ENCODE peak calls at places on chromosomes 7 and 10, in five cellular contexts. Z, E, J, A and U are unnamed samples.

GRCh38 chr7:158655931-158656441 is 48.6 kb downstream of the NCAPG2 start:
- DNase-seq in A (no peak), Z (peak), E (no peak), J (no peak), U (no peak)

GRCh38 chr10:24901686-24902399 is 50.6 kb downstream of the PRTFDC1 start:
- DNase-seq in E (no peak), A (peak), J (peak), Z (peak), U (peak)

GRCh38 chr10:86824151-86824550 is 67.7 kb downstream of the BMPR1A start:
- DNase-seq in J (no peak), A (no peak), Z (no peak), E (no peak), U (no peak)

GRCh38 chr7:1961776-1962276 is 270.9 kb downstream of the MAD1L1 start:
- DNase-seq in A (peak), E (no peak), J (peak), Z (peak), U (no peak)

GRCh38 chr7:37494940-37495339 is 46.3 kb upstream of the ELMO1 start:
- DNase-seq in Z (no peak), A (no peak), J (no peak), E (no peak), U (no peak)

GRCh38 chr7:5218564-5219360 is 28.7 kb downstream of the WIPI2 start:
- DNase-seq in J (peak), Z (no peak), A (no peak), E (no peak), U (no peak)

GRCh38 chr7:103795787-103796186 is 193.7 kb downstream of the RELN start:
- DNase-seq in A (no peak), Z (no peak), E (no peak), J (no peak), U (no peak)

GRCh38 chr7:150939052-150939810 is 38.9 kb downstream of the KCNH2 start:
- DNase-seq in E (peak), A (no peak), Z (no peak), J (no peak), U (no peak)

GRCh38 chr10:62185914-62186692 is 82.5 kb downstream of the RTKN2 start:
- DNase-seq in Z (peak), J (no peak), E (no peak), A (no peak), U (no peak)

GRCh38 chr7:23664122-23664521 is 15.9 kb upstream of the FAM221A start:
- DNase-seq in J (no peak), Z (no peak), E (no peak), A (no peak), U (no peak)

GRCh38 chr10:120131183-120131582 is 238.7 kb downstream of the SEC23IP start:
- DNase-seq in A (no peak), J (peak), Z (peak), E (no peak), U (no peak)

GRCh38 chr10:130804778-130805634 is 506.5 kb downstream of the TCERG1L start:
- DNase-seq in E (no peak), J (no peak), Z (no peak), A (no peak), U (no peak)

GRCh38 chr10:69344591-69345244 is 66.4 kb downstream of the HK1 start:
- DNase-seq in Z (peak), J (no peak), E (no peak), A (no peak), U (no peak)

GRCh38 chr10:96767611-96768010 is 47.3 kb upstream of the PIK3AP1 start:
- DNase-seq in E (no peak), A (peak), Z (no peak), J (peak), U (no peak)

DNA sequence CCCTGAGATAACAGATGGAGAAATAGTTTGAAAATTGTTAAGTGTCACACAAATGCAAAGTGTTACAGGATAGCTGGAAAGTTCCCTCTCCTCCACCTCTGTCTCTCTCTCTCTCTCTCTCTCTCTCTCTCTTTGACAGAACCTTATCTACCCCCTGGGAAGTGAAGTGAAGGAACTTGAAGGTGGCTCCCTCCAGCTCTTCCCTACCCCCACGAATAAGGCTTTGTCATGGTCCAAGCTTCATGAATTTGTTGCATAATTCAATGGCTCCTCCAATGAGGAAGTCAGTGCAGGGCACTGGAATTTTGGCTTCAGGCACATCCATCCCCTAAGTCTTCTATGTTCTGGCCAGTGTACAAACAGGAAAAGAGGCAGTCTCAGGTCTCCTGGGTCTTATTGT is 66.4 kb downstream of the CDHR3 start:
- DNase-seq in A (no peak), J (no peak), Z (no peak), E (no peak), U (no peak)
- TF ChIP-seq CTCF in A (no peak), J (no peak), Z (no peak), E (no peak), U (no peak)

GRCh38 chr7:143882611-143883078 is 19.3 kb downstream of the TCAF1 start:
- DNase-seq in Z (no peak), E (peak), A (no peak), J (peak), U (peak)

GRCh38 chr7:143884276-143884977 is 17.5 kb downstream of the TCAF1 start:
- DNase-seq in E (no peak), J (no peak), Z (no peak), A (no peak), U (no peak)

GRCh38 chr7:143885951-143886350 is 16.0 kb downstream of the TCAF1 start:
- DNase-seq in Z (no peak), A (no peak), E (no peak), J (no peak), U (no peak)

GRCh38 chr7:143887078-143887477 is 14.9 kb downstream of the TCAF1 start:
- DNase-seq in A (no peak), J (no peak), Z (no peak), E (no peak), U (no peak)

DNA sequence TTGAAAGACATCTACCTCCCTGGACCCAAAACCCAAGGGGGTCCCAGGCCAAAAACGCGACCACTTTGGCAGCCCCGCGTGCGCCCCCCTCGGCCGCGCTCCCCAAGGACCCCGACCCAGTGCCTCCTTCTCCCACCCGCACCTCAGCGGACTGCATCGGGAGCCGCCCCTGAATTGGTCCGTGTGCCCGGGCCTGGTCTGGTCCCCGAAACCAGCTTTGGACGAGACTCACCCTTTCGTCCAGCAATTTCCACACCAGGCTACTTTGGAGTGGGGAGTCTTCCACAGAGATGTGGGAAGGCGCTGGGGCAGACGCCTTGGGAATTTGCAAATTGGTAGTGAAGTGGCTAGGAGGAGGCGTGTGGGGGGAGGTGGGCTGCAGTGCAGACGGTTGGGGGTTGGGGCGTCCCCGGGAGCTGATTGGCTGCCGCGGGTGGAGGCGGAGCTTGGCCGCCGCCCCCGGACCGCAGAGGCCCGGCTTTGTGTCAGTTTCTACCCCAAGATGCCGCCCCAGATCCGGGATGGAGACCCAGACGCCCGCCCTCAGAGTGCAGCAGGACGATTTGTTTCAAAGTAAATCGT is 16.9 kb downstream of the TCAF1 start:
- DNase-seq in Z (peak), J (peak), A (no peak), E (peak), U (peak)
- TF ChIP-seq CTCF in Z (no peak), J (no peak), A (no peak), E (no peak), U (peak)

DNA sequence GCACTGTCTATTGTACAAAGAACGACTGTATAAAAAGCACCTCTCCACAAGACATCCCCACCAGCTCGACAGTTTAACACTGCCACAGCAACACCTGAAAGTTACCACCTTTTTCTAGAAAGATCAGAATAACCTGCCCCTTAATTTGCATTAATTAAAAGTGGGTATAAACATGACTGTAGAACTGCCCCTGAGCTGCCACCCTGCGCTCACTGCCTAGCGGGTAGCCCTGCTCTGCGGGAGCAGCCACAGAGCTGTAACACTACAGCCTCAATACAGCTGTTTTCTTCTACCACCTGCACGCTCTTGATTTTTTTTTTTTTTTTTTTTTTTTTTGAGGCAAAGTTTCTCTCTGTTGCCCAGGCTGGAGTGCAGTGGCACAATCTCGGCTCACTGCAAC is 140.9 kb downstream of the PARD3 start:
- DNase-seq in A (no peak), E (no peak), Z (no peak), J (no peak), U (no peak)
- TF ChIP-seq CTCF in A (no peak), E (no peak), Z (no peak), J (no peak), U (no peak)

DNA sequence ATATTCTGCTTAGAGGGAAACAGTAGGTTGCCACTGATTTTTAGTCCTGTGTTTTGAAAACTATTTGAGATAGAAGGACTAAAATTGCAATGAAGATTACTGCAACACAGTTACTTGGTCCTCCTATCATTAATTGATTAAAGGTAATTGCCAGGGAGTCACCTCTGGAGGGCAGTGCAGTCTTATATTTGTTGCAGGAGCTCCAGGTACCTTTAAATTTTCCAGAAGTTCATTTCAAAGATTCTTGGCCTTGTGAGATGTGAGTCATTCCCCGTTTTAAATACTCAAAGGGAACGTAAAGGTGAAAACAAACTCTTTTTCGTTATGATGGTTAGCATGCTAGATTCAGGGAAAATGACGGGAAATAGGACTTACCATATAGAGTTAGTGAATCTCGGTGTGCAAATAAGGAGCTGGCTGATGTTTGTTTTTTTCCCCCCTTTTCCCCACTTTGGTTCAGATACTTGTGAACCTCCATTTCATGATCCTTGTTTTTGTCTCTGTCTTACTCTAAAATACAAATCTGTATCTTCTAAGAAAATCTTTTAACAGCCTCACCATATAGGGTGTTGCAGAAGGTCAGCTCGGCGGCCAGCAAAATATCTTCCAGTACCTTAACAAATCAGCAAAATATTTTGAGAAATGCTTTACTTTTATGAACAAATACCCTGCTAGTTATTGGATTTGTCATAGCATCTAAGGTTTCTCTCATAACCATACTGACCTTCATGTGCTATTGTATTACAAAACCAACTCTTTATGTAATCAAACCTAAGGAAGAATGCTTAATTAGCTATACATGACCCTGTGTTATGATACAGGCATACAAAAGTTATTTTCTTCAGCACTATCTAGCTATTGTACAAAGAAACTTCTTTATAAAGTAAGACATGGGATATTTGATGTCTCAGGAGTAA is 143.0 kb upstream of the HDAC9 start:
- DNase-seq in E (no peak), Z (peak), J (peak), A (peak), U (no peak)
- TF ChIP-seq CTCF in E (peak), Z (peak), J (peak), A (peak), U (peak)

GRCh38 chr10:45561952-45562351 is 110.6 kb downstream of the ZFAND4 start:
- DNase-seq in A (no peak), J (no peak), Z (no peak), E (no peak), U (no peak)

GRCh38 chr10:45569471-45569870 is 103.1 kb downstream of the ZFAND4 start:
- DNase-seq in Z (no peak), E (no peak), J (no peak), A (no peak), U (no peak)

GRCh38 chr10:45566415-45566814 is 106.2 kb downstream of the ZFAND4 start:
- DNase-seq in E (no peak), A (no peak), Z (no peak), J (no peak), U (no peak)

GRCh38 chr10:45560262-45560661 is 112.3 kb downstream of the ZFAND4 start:
- DNase-seq in E (no peak), A (no peak), Z (no peak), J (no peak), U (no peak)

DNA sequence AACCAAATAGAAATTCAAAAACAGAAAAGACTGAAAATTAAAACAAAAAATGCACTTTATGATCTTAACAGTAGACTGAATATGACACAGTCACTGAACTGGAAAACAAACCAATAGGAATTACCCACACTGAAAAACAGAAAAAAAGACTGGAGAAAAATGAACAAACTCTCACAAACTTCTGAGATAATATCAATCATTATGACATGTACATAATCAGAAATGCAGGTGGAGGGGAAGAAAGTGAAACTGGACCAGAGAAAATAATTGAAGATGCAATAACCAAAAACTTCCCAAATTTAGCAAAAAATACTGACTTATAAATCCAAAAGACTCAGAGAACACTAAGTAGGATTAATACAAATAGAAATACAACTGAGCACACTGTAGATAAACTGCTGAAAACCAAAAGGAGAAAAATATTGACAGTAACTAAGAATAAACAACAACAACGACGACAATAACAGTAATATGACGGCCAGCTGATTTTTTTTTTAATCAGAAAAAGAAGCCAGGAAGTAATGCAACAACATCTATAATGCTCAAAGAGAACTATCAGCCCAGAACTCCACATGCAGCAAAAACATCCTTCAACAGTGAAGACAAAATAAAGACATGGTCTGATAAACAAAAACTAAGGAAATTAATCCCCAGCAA is 108.1 kb downstream of the ZFAND4 start:
- DNase-seq in E (no peak), J (no peak), A (no peak), Z (no peak), U (no peak)
- TF ChIP-seq CTCF in E (no peak), J (no peak), A (no peak), Z (no peak), U (no peak)

GRCh38 chr10:102616071-102616770 is 28.1 kb upstream of the TRIM8 start:
- DNase-seq in A (no peak), E (no peak), J (no peak), Z (no peak), U (no peak)

GRCh38 chr10:102614888-102615287 is 29.4 kb upstream of the TRIM8 start:
- DNase-seq in Z (no peak), J (no peak), E (no peak), A (no peak), U (no peak)

GRCh38 chr10:102617041-102617440 is 27.2 kb upstream of the TRIM8 start:
- DNase-seq in J (no peak), A (no peak), Z (no peak), E (no peak), U (no peak)

GRCh38 chr10:102613761-102614160 is 30.5 kb upstream of the TRIM8 start:
- DNase-seq in E (no peak), A (no peak), J (no peak), Z (no peak), U (peak)

GRCh38 chr10:102615361-102615760 is 28.9 kb upstream of the TRIM8 start:
- DNase-seq in Z (peak), E (no peak), A (no peak), J (peak), U (no peak)
- TF ChIP-seq CTCF in Z (peak), E (peak), A (peak), J (peak), U (peak)

GRCh38 chr10:95693331-95693667 is 428 bp downstream of the TCTN3 start:
- DNase-seq in A (no peak), E (no peak), J (no peak), Z (no peak), U (no peak)

GRCh38 chr10:95693668-95694534 is at the start of gene TCTN3:
- DNase-seq in E (peak), J (peak), A (peak), Z (peak), U (peak)

GRCh38 chr10:95683966-95684365 is 9.8 kb downstream of the TCTN3 start:
- DNase-seq in E (no peak), A (no peak), Z (no peak), J (no peak), U (no peak)

DNA sequence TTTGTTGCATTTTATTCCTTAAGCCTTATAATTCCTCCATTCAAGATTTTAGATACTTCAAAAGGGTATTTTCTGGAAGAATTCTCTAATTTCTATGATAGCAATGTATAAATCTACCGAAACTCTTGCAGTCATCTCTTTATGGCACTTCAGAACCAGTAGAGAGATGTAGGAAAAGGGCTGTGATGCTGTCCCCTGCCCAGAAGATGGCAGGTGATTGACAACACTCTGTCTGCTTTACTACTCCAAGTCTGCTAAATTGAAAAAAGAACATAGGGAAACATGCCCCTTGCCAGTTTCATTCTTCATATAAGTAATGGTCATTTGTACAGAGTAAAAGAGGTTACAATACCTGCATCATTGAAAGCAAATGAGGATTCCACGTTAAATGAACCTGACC is 5.1 kb downstream of the TCTN3 start:
- DNase-seq in J (no peak), E (no peak), Z (no peak), A (no peak), U (no peak)
- TF ChIP-seq CTCF in J (no peak), E (no peak), Z (no peak), A (peak), U (no peak)

GRCh38 chr10:28207799-28208198 is 95.1 kb downstream of the MPP7 start:
- DNase-seq in A (no peak), J (no peak), E (no peak), Z (no peak), U (no peak)
- TF ChIP-seq CTCF in A (no peak), J (no peak), E (no peak), Z (no peak), U (no peak)

DNA sequence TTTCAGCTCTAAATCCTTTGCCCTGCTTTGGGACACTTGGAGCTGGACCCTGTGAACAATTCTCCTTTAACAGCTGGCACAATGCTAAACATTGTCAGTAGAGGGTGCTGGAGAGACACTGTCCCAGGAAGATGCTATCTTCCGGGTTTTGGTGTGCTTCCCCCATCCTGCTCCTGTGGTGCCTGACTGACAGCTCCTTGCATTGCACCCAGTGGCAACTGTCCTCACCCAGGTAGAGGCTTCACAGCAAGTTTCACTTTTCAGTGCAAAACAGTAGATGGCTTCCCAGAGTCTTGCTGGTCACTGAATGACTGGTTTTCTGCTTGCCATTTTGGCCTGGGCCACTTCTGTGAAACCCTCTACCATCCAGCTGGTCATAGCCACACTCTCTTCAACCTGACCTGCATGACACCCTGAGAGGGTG is 77.3 kb downstream of the CDC14C start:
- DNase-seq in E (no peak), Z (peak), J (no peak), A (peak), U (no peak)
- TF ChIP-seq CTCF in E (peak), Z (peak), J (no peak), A (peak), U (peak)

GRCh38 chr7:85025312-85025756 is 161.5 kb downstream of the SEMA3D start:
- DNase-seq in J (peak), A (peak), E (no peak), Z (no peak), U (no peak)

GRCh38 chr7:85033263-85033662 is 153.6 kb downstream of the SEMA3D start:
- DNase-seq in J (no peak), A (no peak), E (no peak), Z (no peak), U (no peak)

GRCh38 chr7:85031475-85031874 is 155.4 kb downstream of the SEMA3D start:
- DNase-seq in J (no peak), Z (no peak), E (no peak), A (no peak), U (no peak)

GRCh38 chr7:85030893-85031292 is 156.0 kb downstream of the SEMA3D start:
- DNase-seq in Z (no peak), J (peak), E (no peak), A (peak), U (no peak)
- TF ChIP-seq CTCF in Z (peak), J (peak), E (peak), A (peak), U (peak)